ENCODE peak calls at places on chromosome 5, in six cellular contexts. V is upper lobe of left lung, P is HCT116, N is GM12878, D is K562, Y is HepG2. B is an unnamed sample.

GRCh38 chr5:7754997-7755596 is 95.8 kb downstream of the CFAP90 start:
- ATAC-seq in V (peak), D (peak), P (peak), Y (peak), N (peak), B (peak)

GRCh38 chr5:31397926-31398557 is 133.9 kb downstream of the DROSHA start:
- ATAC-seq in N (no peak), D (no peak), Y (no peak), P (no peak), V (no peak), B (no peak)

GRCh38 chr5:78566747-78567449 is 81.7 kb downstream of the LHFPL2 start:
- ATAC-seq in N (peak), P (no peak), Y (no peak), V (peak), D (no peak), B (peak)

GRCh38 chr5:64497390-64497789 is 8.4 kb upstream of the RGS7BP start:
- ATAC-seq in D (no peak), N (no peak), Y (no peak), V (no peak), P (no peak), B (no peak)

GRCh38 chr5:143205386-143205785 is 198.1 kb downstream of the NR3C1 start:
- ATAC-seq in D (no peak), Y (no peak), V (peak), N (peak), P (no peak), B (no peak)

GRCh38 chr5:135010502-135011354 is 23.3 kb downstream of the PITX1 start:
- ATAC-seq in N (no peak), D (peak), P (peak), Y (peak), V (no peak), B (no peak)

GRCh38 chr5:534006-534742 is 9.9 kb upstream of the SLC9A3 start:
- ATAC-seq in N (no peak), Y (peak), D (peak), V (no peak), P (no peak), B (no peak)

GRCh38 chr5:125583291-125583690 is 836.9 kb upstream of the ZNF608 start:
- ATAC-seq in D (no peak), Y (no peak), N (no peak), V (peak), P (no peak), B (peak)

GRCh38 chr5:74945561-74946165 is 79.5 kb upstream of the FAM169A start:
- ATAC-seq in P (no peak), V (no peak), Y (no peak), N (peak), D (no peak), B (no peak)

GRCh38 chr5:144086295-144086694 is 84.2 kb downstream of the YIPF5 start:
- ATAC-seq in V (no peak), P (no peak), N (no peak), D (no peak), Y (no peak), B (no peak)

GRCh38 chr5:138182808-138183207 is 3.9 kb downstream of the KIF20A start:
- ATAC-seq in N (no peak), Y (no peak), D (no peak), V (no peak), P (no peak), B (no peak)

GRCh38 chr5:83510199-83510730 is 38.7 kb downstream of the VCAN start:
- ATAC-seq in D (no peak), N (peak), Y (no peak), P (no peak), V (no peak), B (no peak)

GRCh38 chr5:2507611-2508010 is 243.9 kb downstream of the IRX2 start:
- ATAC-seq in Y (no peak), P (no peak), D (no peak), N (no peak), V (no peak), B (no peak)

GRCh38 chr5:165448773-165449172 is 1943.4 kb downstream of the MAT2B start:
- ATAC-seq in P (no peak), N (no peak), D (no peak), V (no peak), Y (no peak), B (no peak)

DNA sequence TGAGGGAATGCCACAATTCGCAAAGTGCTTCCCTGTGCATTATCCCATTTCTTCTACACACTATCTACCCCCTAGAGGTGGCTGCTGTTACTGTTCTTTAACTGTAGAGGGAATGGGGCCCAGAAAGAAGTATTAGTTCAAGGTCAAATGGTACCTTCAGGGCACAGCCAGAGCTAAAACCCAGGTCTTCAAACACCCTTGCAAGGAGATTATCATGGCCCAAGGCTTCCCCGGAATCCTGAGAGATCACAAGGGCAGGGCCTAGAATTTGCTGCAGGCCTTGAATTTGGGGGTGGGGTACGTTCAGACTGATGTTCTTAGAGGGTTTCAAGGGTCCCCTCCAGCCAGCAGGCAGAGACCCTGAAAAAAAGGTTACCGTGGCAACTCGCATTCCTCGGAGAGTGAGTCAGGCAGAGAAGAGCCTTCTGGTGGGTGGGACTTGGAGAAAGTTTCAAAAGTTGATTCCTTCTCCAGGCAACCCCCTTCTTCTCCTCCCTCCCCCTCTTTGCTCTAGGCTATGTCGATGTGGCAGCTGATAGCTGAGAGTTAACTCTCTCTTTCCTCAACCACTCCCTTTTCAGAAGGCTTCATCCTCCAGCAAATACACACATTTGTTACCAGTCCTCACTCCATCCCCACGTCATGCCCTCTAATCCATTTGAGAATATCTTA is 1.9 kb downstream of the SPARC start:
- ATAC-seq in D (peak), N (peak), Y (peak), V (peak), P (peak), B (peak)
- TF ChIP-seq POLR2AphosphoS5 in D (no peak), N (no peak), Y (no peak), V (peak), P (no peak), B (peak)

GRCh38 chr5:55897905-55898304 is 46.7 kb downstream of the IL31RA start:
- ATAC-seq in V (peak), P (no peak), N (peak), D (no peak), Y (peak), B (peak)
- TF ChIP-seq POLR2A in V (no peak), P (no peak), N (no peak), D (no peak), Y (no peak), B (no peak)

GRCh38 chr5:172437445-172438303 is 16.7 kb downstream of the SH3PXD2B start:
- ATAC-seq in P (peak), N (no peak), D (peak), Y (peak), V (peak), B (peak)
- TF ChIP-seq POLR2AphosphoS5 in P (no peak), N (no peak), D (no peak), Y (no peak), V (peak), B (peak)

GRCh38 chr5:88033191-88033590 is 235.5 kb downstream of the TMEM161B start:
- ATAC-seq in V (no peak), Y (no peak), P (no peak), N (no peak), D (no peak), B (no peak)

GRCh38 chr5:88029011-88029410 is 239.6 kb downstream of the TMEM161B start:
- ATAC-seq in D (no peak), Y (no peak), P (no peak), N (no peak), V (no peak), B (no peak)

GRCh38 chr5:88034520-88034919 is 234.1 kb downstream of the TMEM161B start:
- ATAC-seq in Y (no peak), D (no peak), V (no peak), P (no peak), N (no peak), B (no peak)
- TF ChIP-seq POLR2A in Y (no peak), D (no peak), V (no peak), P (no peak), N (no peak), B (no peak)

B was measured in gastroesophageal sphincter.